ENCODE peak calls at places on chromosomes 16 and 17, in nine cellular contexts. I is stimulated activated CD8-positive, alpha-beta memory T cell treated with anti-CD3 and anti-CD28 coated beads, Interleukin-7, amount 100 ng/mL, for 1 hour; A is psoas muscle; F is coronary artery; C is naive thymus-derived CD8-positive, alpha-beta T cell; S is GM13976; P is CD8-positive, alpha-beta memory T cell; D is activated effector memory CD4-positive, alpha-beta T cell treated with anti-CD3 and anti-CD28 coated beads, Interleukin-2, amount 50 U/mL, for 16 hours; T is PC-3. E is an unnamed sample.

GRCh38 chr17:28925912-28926365 is 23.1 kb upstream of the DHRS13 start:
- DNase-seq in I (no peak), A (no peak), F (no peak), C (peak), S (peak), P (peak), D (peak), T (peak), E (no peak)

GRCh38 chr17:28317965-28318758 is 838 bp upstream of the TMEM97 start:
- DNase-seq in I (no peak), A (no peak), F (no peak), C (no peak), S (no peak), P (no peak), D (no peak), T (no peak), E (no peak)

GRCh38 chr16:8798174-8798527 is 512 bp downstream of the PMM2 start:
- DNase-seq in I (no peak), A (no peak), F (no peak), C (no peak), S (no peak), P (no peak), D (no peak), T (peak), E (no peak)

GRCh38 chr17:2402517-2402916 is 1.7 kb upstream of the MNT start:
- DNase-seq in I (no peak), A (no peak), F (no peak), C (no peak), S (no peak), P (no peak), D (no peak), T (no peak), E (no peak)

GRCh38 chr16:48318630-48319029 is 66.6 kb downstream of the SIAH1 start:
- DNase-seq in I (no peak), A (no peak), F (no peak), C (peak), S (no peak), P (no peak), D (peak), T (no peak), E (no peak)

GRCh38 chr16:1960665-1961630 is 1.6 kb downstream of the NDUFB10 start:
- DNase-seq in I (no peak), A (no peak), F (no peak), C (peak), S (no peak), P (no peak), D (peak), T (peak), E (no peak)

GRCh38 chr17:47225436-47225858 is 16.3 kb downstream of the MYL4 start:
- DNase-seq in I (no peak), A (no peak), F (no peak), C (no peak), S (no peak), P (no peak), D (no peak), T (peak), E (no peak)

GRCh38 chr16:66250686-66251405 is 115.6 kb upstream of the CDH5 start:
- DNase-seq in I (no peak), A (peak), F (peak), C (no peak), S (no peak), P (no peak), D (no peak), T (peak), E (peak)

GRCh38 chr16:17556276-17557052 is 85.7 kb upstream of the XYLT1 start:
- DNase-seq in I (no peak), A (no peak), F (no peak), C (no peak), S (peak), P (no peak), D (no peak), T (peak), E (no peak)

GRCh38 chr17:83179811-83180210 is 100.4 kb downstream of the METRNL start:
- DNase-seq in I (no peak), A (no peak), F (no peak), C (no peak), S (no peak), P (no peak), D (peak), T (no peak), E (no peak)

GRCh38 chr16:57801856-57802634 is at the start of gene KIFC3:
- DNase-seq in I (peak), A (peak), F (peak), C (peak), S (peak), P (peak), D (peak), T (peak), E (peak)

GRCh38 chr17:80519091-80519781 is 25.4 kb upstream of the RPTOR start:
- DNase-seq in I (no peak), A (no peak), F (no peak), C (no peak), S (no peak), P (no peak), D (no peak), T (no peak), E (no peak)

GRCh38 chr17:3964203-3965122 is at the start of gene ATP2A3:
- DNase-seq in I (peak), A (no peak), F (no peak), C (peak), S (peak), P (peak), D (peak), T (no peak), E (peak)

GRCh38 chr17:6454495-6455320 is 10.5 kb downstream of the PIMREG start:
- DNase-seq in I (no peak), A (no peak), F (no peak), C (peak), S (no peak), P (no peak), D (no peak), T (no peak), E (peak)

GRCh38 chr16:58021661-58022551 is 3.6 kb upstream of the MMP15 start:
- DNase-seq in I (no peak), A (no peak), F (no peak), C (no peak), S (no peak), P (no peak), D (no peak), T (peak), E (peak)

GRCh38 chr16:21263640-21264211 is 14.4 kb downstream of the CRYM start:
- DNase-seq in I (no peak), A (no peak), F (no peak), C (no peak), S (peak), P (no peak), D (no peak), T (no peak), E (no peak)

GRCh38 chr16:30054959-30055553 is 10.5 kb upstream of the ALDOA start:
- DNase-seq in I (no peak), A (no peak), F (no peak), C (peak), S (peak), P (no peak), D (peak), T (peak), E (peak)

GRCh38 chr16:77956231-77956630 is 66.1 kb upstream of the CLEC3A start:
- DNase-seq in I (no peak), A (no peak), F (no peak), C (no peak), S (no peak), P (no peak), D (no peak), T (no peak), E (no peak)

GRCh38 chr16:88649924-88650748 is 717 bp downstream of the CYBA start:
- DNase-seq in I (no peak), A (no peak), F (no peak), C (peak), S (peak), P (no peak), D (peak), T (no peak), E (peak)

E was measured in upper lobe of right lung.